ENCODE peak calls at places on chromosome 2, in ten cellular contexts. F is heart right ventricle; X is suprapubic skin; J is neural progenitor cell; P is CD8-positive, alpha-beta T cell; B is H9; G is K562; L is PC-9; O is right cardiac atrium; C is pancreas. Z is an unnamed sample.

GRCh38 chr2:120393456-120393855 is 47.5 kb downstream of the INHBB start:
- DNase-seq in L (no peak), G (no peak), P (no peak), X (no peak), J (no peak), O (no peak), F (no peak), B (no peak), C (no peak), Z (no peak)

GRCh38 chr2:206989306-206989705 is 50.0 kb downstream of the CPO start:
- DNase-seq in P (no peak), J (peak; percentile 64), L (peak; percentile 9), O (peak; percentile 47), C (peak; percentile 6), F (no peak), G (peak; percentile 48), B (peak; percentile 77), X (no peak), Z (peak; percentile 14)

GRCh38 chr2:98867539-98868309 is 68.3 kb downstream of the CRACDL start:
- DNase-seq in X (no peak), P (no peak), C (no peak), G (no peak), B (no peak), J (no peak), L (no peak), F (no peak), O (no peak), Z (no peak)

GRCh38 chr2:190186238-190186637 is 123.7 kb upstream of the MSTN start:
- DNase-seq in P (no peak), J (no peak), X (no peak), L (no peak), F (no peak), B (no peak), O (no peak), C (no peak), G (no peak), Z (no peak)

GRCh38 chr2:25228848-25229674 is 60.7 kb upstream of the POMC start:
- DNase-seq in O (peak; percentile 91), P (no peak), C (peak; percentile 58), B (peak; percentile 91), G (peak; percentile 90), J (peak; percentile 91), F (peak; percentile 81), X (peak; percentile 84), L (peak; percentile 66), Z (peak; percentile 69)

GRCh38 chr2:42195559-42195958 is 26.4 kb downstream of the EML4 start:
- DNase-seq in F (no peak), G (no peak), P (no peak), J (no peak), X (no peak), O (no peak), L (no peak), B (no peak), C (no peak), Z (no peak)

GRCh38 chr2:202109737-202110184 is 36.7 kb downstream of the KIAA2012 start:
- DNase-seq in X (peak; percentile 69), C (peak; percentile 13), L (no peak), G (no peak), F (peak; percentile 13), B (peak; percentile 51), J (peak; percentile 19), O (peak; percentile 72), P (no peak), Z (no peak)

GRCh38 chr2:19648583-19648982 is 253.2 kb downstream of the TTC32 start:
- DNase-seq in B (no peak), O (peak; percentile 74), C (no peak), X (no peak), G (no peak), L (no peak), F (no peak), J (no peak), P (no peak), Z (no peak)

GRCh38 chr2:118980573-118980972 is 38.6 kb downstream of the MARCO start:
- DNase-seq in F (no peak), G (no peak), C (no peak), X (no peak), L (no peak), O (no peak), P (no peak), J (no peak), B (no peak), Z (no peak)

GRCh38 chr2:118979177-118979861 is 37.3 kb downstream of the MARCO start:
- DNase-seq in P (no peak), J (no peak), G (no peak), F (no peak), C (no peak), O (no peak), B (no peak), L (no peak), X (no peak), Z (no peak)

GRCh38 chr2:118978064-118978463 is 36.1 kb downstream of the MARCO start:
- DNase-seq in L (no peak), C (no peak), J (no peak), B (peak; percentile 18), O (no peak), F (no peak), G (no peak), X (no peak), P (no peak), Z (no peak)

GRCh38 chr2:118981627-118982026 is 39.6 kb downstream of the MARCO start:
- DNase-seq in J (no peak), B (no peak), F (no peak), P (no peak), G (no peak), C (no peak), O (no peak), L (no peak), X (no peak), Z (no peak)

DNA sequence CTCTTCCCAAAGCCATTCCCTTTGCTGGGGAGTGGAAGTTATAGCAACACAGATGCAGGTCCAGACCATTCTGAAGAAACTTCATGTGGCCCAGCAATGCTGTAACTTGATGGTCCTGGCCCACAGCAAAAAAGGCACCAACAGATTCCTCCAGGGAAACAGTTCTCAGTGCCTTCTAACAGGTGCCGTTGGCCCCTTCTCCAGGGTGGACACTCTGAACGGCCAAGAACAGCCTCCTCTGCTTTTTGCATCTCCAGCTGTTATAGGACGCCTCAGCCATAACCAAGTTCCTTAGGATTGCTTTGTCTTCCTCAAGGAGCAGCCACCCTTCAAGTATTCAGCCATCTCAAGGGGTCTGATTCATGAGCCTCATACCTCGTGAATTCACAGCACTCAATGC is 38.0 kb downstream of the MARCO start:
- DNase-seq in B (no peak), J (no peak), F (no peak), X (no peak), O (no peak), P (no peak), L (no peak), C (no peak), G (no peak), Z (no peak)
- H3K27me3 ChIP-seq in B (no peaks in the 10 kb centered on the region), J (peaks cover 45% of the 10 kb centered on the region), F (peaks cover 19% of the 10 kb centered on the region), X (peaks cover 5% of the 10 kb centered on the region), O (no peaks in the 10 kb centered on the region), P (no peaks in the 10 kb centered on the region), L (no peaks in the 10 kb centered on the region), C (no peaks in the 10 kb centered on the region), G (no peaks in the 10 kb centered on the region), Z (no peaks in the 10 kb centered on the region)

GRCh38 chr2:3100386-3100785 is 277.2 kb downstream of the EIPR1 start:
- DNase-seq in O (no peak), B (no peak), L (no peak), J (no peak), P (no peak), X (no peak), F (no peak), C (no peak), G (no peak), Z (no peak)

GRCh38 chr2:3102081-3102914 is 275.3 kb downstream of the EIPR1 start:
- DNase-seq in X (no peak), F (no peak), G (no peak), L (no peak), C (no peak), B (no peak), P (no peak), J (no peak), O (peak; percentile 31), Z (no peak)

GRCh38 chr2:3101016-3101703 is 276.5 kb downstream of the EIPR1 start:
- DNase-seq in O (no peak), X (no peak), L (no peak), J (no peak), G (no peak), F (no peak), B (no peak), C (no peak), P (no peak), Z (no peak)

GRCh38 chr2:3102915-3103569 is 274.6 kb downstream of the EIPR1 start:
- DNase-seq in G (no peak), L (no peak), J (no peak), C (no peak), B (no peak), X (no peak), O (peak; percentile 21), P (no peak), F (no peak), Z (no peak)

GRCh38 chr2:3101704-3102055 is 275.9 kb downstream of the EIPR1 start:
- DNase-seq in G (no peak), X (no peak), F (no peak), C (no peak), O (no peak), B (no peak), J (no peak), L (no peak), P (no peak), Z (no peak)
- H3K27me3 ChIP-seq in G (peaks cover 45% of the 10 kb centered on the region), X (peaks cover 6% of the 10 kb centered on the region), F (peaks cover 21% of the 10 kb centered on the region), C (no peaks in the 10 kb centered on the region), O (no peaks in the 10 kb centered on the region), B (no peaks in the 10 kb centered on the region), J (no peaks in the 10 kb centered on the region), L (peaks cover 95% of the 10 kb centered on the region), P (no peaks in the 10 kb centered on the region), Z (no peaks in the 10 kb centered on the region)

GRCh38 chr2:170774074-170774473 is 3.9 kb downstream of the ERICH2 start:
- DNase-seq in O (no peak), G (no peak), C (no peak), F (no peak), L (no peak), B (no peak), J (no peak), X (no peak), P (no peak), Z (no peak)

GRCh38 chr2:170779304-170779703 is 9.1 kb downstream of the ERICH2 start:
- DNase-seq in F (no peak), O (no peak), J (no peak), C (no peak), X (no peak), L (no peak), G (no peak), P (no peak), B (no peak), Z (no peak)

GRCh38 chr2:170783549-170783948 is 13.4 kb downstream of the ERICH2 start:
- DNase-seq in O (no peak), P (no peak), B (no peak), F (no peak), C (no peak), X (no peak), J (no peak), G (no peak), L (no peak), Z (no peak)

GRCh38 chr2:170782673-170783072 is 12.5 kb downstream of the ERICH2 start:
- DNase-seq in G (no peak), C (no peak), J (no peak), B (no peak), P (no peak), X (no peak), O (no peak), F (no peak), L (no peak), Z (no peak)

DNA sequence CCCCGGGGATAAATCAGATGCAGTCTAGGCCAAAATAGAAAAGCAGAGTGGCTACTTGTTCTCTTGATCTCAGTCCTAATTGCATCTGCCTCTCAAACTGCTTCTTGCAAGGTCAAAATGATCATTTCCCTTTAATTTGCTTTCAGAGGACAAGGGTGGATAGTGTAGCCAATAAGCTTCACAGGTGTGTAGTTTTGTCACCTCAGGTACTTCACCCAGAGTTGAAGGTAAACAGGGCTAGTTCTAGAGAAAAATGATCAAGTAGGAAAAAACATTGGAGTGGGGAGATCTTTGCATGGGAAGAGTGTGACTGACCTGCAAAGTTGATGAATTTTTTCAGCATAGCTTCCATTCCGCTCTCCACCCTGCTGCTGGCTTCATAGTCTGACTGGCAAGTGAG is 8.7 kb downstream of the ERICH2 start:
- DNase-seq in L (no peak), B (no peak), F (no peak), O (no peak), P (no peak), C (no peak), X (no peak), G (no peak), J (no peak), Z (no peak)
- H3K27me3 ChIP-seq in L (no peaks in the 10 kb centered on the region), B (no peaks in the 10 kb centered on the region), F (peaks cover 3% of the 10 kb centered on the region), O (no peaks in the 10 kb centered on the region), P (no peaks in the 10 kb centered on the region), C (no peaks in the 10 kb centered on the region), X (no peaks in the 10 kb centered on the region), G (no peaks in the 10 kb centered on the region), J (no peaks in the 10 kb centered on the region), Z (no peaks in the 10 kb centered on the region)

GRCh38 chr2:118859157-118859770 is 11.8 kb upstream of the EN1 start:
- DNase-seq in B (peak; percentile 66), P (no peak), C (no peak), J (peak; percentile 25), O (no peak), L (no peak), G (no peak), X (no peak), F (no peak), Z (no peak)
- H3K27me3 ChIP-seq in B (peaks cover 71% of the 10 kb centered on the region), P (peaks cover 29% of the 10 kb centered on the region), C (peaks cover 56% of the 10 kb centered on the region), J (peaks cover 100% of the 10 kb centered on the region), O (no peaks in the 10 kb centered on the region), L (peaks cover 6% of the 10 kb centered on the region), G (no peaks in the 10 kb centered on the region), X (peaks cover 61% of the 10 kb centered on the region), F (peaks cover 96% of the 10 kb centered on the region), Z (peaks cover 96% of the 10 kb centered on the region)